ENCODE peak calls at places on chromosomes 6 and 20, in ten cellular contexts. One of them, this sample, is unnamed.

GRCh38 chr20:59825944-59826759 is 107.3 kb downstream of the SYCP2 start:
- DNase-seq in prostate gland: peak; percentile 71
- DNase-seq in breast epithelium: no peak
- DNase-seq in body of pancreas: peak; percentile 57
- DNase-seq in stomach: peak; percentile 68
- DNase-seq in heart left ventricle: no peak
- DNase-seq in ovary: no peak
- DNase-seq in esophagus muscularis mucosa: peak; percentile 89
- DNase-seq in spleen: peak; percentile 59
- DNase-seq in GM12878: no peak
- DNase-seq in this sample: peak; percentile 41

GRCh38 chr6:118719351-118720124 is 68.1 kb upstream of the CEP85L start:
- DNase-seq in prostate gland: no peak
- DNase-seq in spleen: peak; percentile 80
- DNase-seq in stomach: no peak
- DNase-seq in heart left ventricle: no peak
- DNase-seq in ovary: peak; percentile 62
- DNase-seq in GM12878: no peak
- DNase-seq in breast epithelium: no peak
- DNase-seq in body of pancreas: no peak
- DNase-seq in esophagus muscularis mucosa: no peak
- DNase-seq in this sample: no peak

GRCh38 chr20:44572551-44573500 is 9.6 kb upstream of the PKIG start:
- DNase-seq in ovary: peak; percentile 35
- DNase-seq in heart left ventricle: peak; percentile 69
- DNase-seq in GM12878: no peak
- DNase-seq in prostate gland: peak; percentile 50
- DNase-seq in body of pancreas: no peak
- DNase-seq in breast epithelium: peak; percentile 73
- DNase-seq in esophagus muscularis mucosa: no peak
- DNase-seq in stomach: no peak
- DNase-seq in spleen: no peak
- DNase-seq in this sample: no peak

GRCh38 chr6:39266375-39266774 is 37.1 kb upstream of the KCNK5 start:
- DNase-seq in spleen: no peak
- DNase-seq in heart left ventricle: no peak
- DNase-seq in breast epithelium: no peak
- DNase-seq in GM12878: no peak
- DNase-seq in esophagus muscularis mucosa: no peak
- DNase-seq in prostate gland: no peak
- DNase-seq in body of pancreas: no peak
- DNase-seq in stomach: no peak
- DNase-seq in ovary: no peak
- DNase-seq in this sample: no peak

GRCh38 chr6:151702851-151703629 is 104.4 kb upstream of the ESR1 start:
- DNase-seq in spleen: no peak
- DNase-seq in esophagus muscularis mucosa: no peak
- DNase-seq in prostate gland: no peak
- DNase-seq in heart left ventricle: no peak
- DNase-seq in body of pancreas: no peak
- DNase-seq in stomach: no peak
- DNase-seq in ovary: no peak
- DNase-seq in breast epithelium: no peak
- DNase-seq in GM12878: no peak
- DNase-seq in this sample: no peak

GRCh38 chr6:124669713-124670480 is 292.3 kb upstream of the RNF217 start:
- DNase-seq in spleen: no peak
- DNase-seq in GM12878: no peak
- DNase-seq in heart left ventricle: no peak
- DNase-seq in stomach: no peak
- DNase-seq in esophagus muscularis mucosa: no peak
- DNase-seq in body of pancreas: no peak
- DNase-seq in breast epithelium: no peak
- DNase-seq in prostate gland: no peak
- DNase-seq in ovary: no peak
- DNase-seq in this sample: no peak

GRCh38 chr6:142696123-142696522 is 248.9 kb downstream of the HIVEP2 start:
- DNase-seq in esophagus muscularis mucosa: no peak
- DNase-seq in spleen: no peak
- DNase-seq in stomach: no peak
- DNase-seq in body of pancreas: no peak
- DNase-seq in prostate gland: peak; percentile 7
- DNase-seq in breast epithelium: no peak
- DNase-seq in heart left ventricle: no peak
- DNase-seq in GM12878: no peak
- DNase-seq in ovary: no peak
- DNase-seq in this sample: no peak

GRCh38 chr6:134551245-134551960 is 233.5 kb upstream of the SGK1 start:
- DNase-seq in ovary: no peak
- DNase-seq in spleen: no peak
- DNase-seq in body of pancreas: no peak
- DNase-seq in breast epithelium: no peak
- DNase-seq in prostate gland: no peak
- DNase-seq in esophagus muscularis mucosa: no peak
- DNase-seq in stomach: no peak
- DNase-seq in heart left ventricle: no peak
- DNase-seq in GM12878: no peak
- DNase-seq in this sample: no peak

GRCh38 chr6:32825966-32826365 is 9.2 kb upstream of the HLA-DOB start:
- DNase-seq in stomach: no peak
- DNase-seq in breast epithelium: no peak
- DNase-seq in prostate gland: no peak
- DNase-seq in GM12878: no peak
- DNase-seq in spleen: no peak
- DNase-seq in heart left ventricle: no peak
- DNase-seq in ovary: no peak
- DNase-seq in body of pancreas: no peak
- DNase-seq in esophagus muscularis mucosa: no peak
- DNase-seq in this sample: no peak

GRCh38 chr20:10837901-10838300 is 164.1 kb upstream of the JAG1 start:
- DNase-seq in esophagus muscularis mucosa: no peak
- DNase-seq in stomach: no peak
- DNase-seq in spleen: no peak
- DNase-seq in prostate gland: no peak
- DNase-seq in heart left ventricle: no peak
- DNase-seq in breast epithelium: no peak
- DNase-seq in ovary: no peak
- DNase-seq in body of pancreas: no peak
- DNase-seq in GM12878: no peak
- DNase-seq in this sample: no peak

GRCh38 chr6:3808759-3809514 is 40.2 kb upstream of the FAM50B start:
- DNase-seq in body of pancreas: peak; percentile 40
- DNase-seq in esophagus muscularis mucosa: no peak
- DNase-seq in stomach: peak; percentile 55
- DNase-seq in spleen: no peak
- DNase-seq in ovary: peak; percentile 23
- DNase-seq in breast epithelium: peak; percentile 54
- DNase-seq in GM12878: no peak
- DNase-seq in prostate gland: no peak
- DNase-seq in heart left ventricle: no peak
- DNase-seq in this sample: no peak
- H3K27ac ChIP-seq in body of pancreas: no peak overlapping the region
- H3K27ac ChIP-seq in esophagus muscularis mucosa: peak overlapping the region; percentile 60
- H3K27ac ChIP-seq in stomach: no peak overlapping the region
- H3K27ac ChIP-seq in spleen: no peak overlapping the region
- H3K27ac ChIP-seq in ovary: no peak overlapping the region
- H3K27ac ChIP-seq in breast epithelium: peak overlapping the region; percentile 32
- H3K27ac ChIP-seq in GM12878: no peak overlapping the region
- H3K27ac ChIP-seq in prostate gland: no peak overlapping the region
- H3K27ac ChIP-seq in heart left ventricle: no peak overlapping the region
- H3K27ac ChIP-seq in this sample: no peak overlapping the region

DNA sequence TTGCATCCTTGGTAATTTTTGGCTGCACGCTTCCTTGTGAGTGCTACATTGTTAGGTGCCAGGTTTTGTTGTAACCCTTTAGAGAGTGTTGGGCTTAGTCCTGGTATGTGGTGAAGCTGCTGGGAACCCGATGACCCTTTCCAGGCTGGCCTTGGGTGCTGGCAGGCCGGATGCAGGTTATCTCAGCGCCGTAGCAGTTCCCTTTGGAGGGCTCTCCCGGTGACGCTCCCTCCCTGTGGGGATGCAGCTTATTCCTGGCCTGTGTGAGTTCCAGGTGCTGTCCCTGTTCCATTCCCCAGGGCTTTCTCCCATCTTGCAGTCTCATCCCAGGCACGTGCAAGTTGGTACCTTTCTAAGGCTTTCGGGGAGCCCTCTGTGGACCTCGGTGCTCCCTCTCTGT is 13.9 kb upstream of the BHLHE23 start:
- DNase-seq in prostate gland: no peak
- DNase-seq in body of pancreas: no peak
- DNase-seq in spleen: peak; percentile 25
- DNase-seq in GM12878: no peak
- DNase-seq in breast epithelium: no peak
- DNase-seq in stomach: no peak
- DNase-seq in ovary: no peak
- DNase-seq in esophagus muscularis mucosa: no peak
- DNase-seq in heart left ventricle: no peak
- DNase-seq in this sample: peak; percentile 10
- H3K27me3 ChIP-seq in prostate gland: peaks cover 44% of the 10 kb centered on the region
- H3K27me3 ChIP-seq in body of pancreas: no peaks in the 10 kb centered on the region
- H3K27me3 ChIP-seq in spleen: peaks cover 75% of the 10 kb centered on the region
- H3K27me3 ChIP-seq in GM12878: no peaks in the 10 kb centered on the region
- H3K27me3 ChIP-seq in breast epithelium: no peaks in the 10 kb centered on the region
- H3K27me3 ChIP-seq in stomach: peaks cover 22% of the 10 kb centered on the region
- H3K27me3 ChIP-seq in ovary: no peaks in the 10 kb centered on the region
- H3K27me3 ChIP-seq in esophagus muscularis mucosa: peaks cover 95% of the 10 kb centered on the region
- H3K27me3 ChIP-seq in heart left ventricle: peaks cover 72% of the 10 kb centered on the region
- H3K27me3 ChIP-seq in this sample: no peaks in the 10 kb centered on the region

DNA sequence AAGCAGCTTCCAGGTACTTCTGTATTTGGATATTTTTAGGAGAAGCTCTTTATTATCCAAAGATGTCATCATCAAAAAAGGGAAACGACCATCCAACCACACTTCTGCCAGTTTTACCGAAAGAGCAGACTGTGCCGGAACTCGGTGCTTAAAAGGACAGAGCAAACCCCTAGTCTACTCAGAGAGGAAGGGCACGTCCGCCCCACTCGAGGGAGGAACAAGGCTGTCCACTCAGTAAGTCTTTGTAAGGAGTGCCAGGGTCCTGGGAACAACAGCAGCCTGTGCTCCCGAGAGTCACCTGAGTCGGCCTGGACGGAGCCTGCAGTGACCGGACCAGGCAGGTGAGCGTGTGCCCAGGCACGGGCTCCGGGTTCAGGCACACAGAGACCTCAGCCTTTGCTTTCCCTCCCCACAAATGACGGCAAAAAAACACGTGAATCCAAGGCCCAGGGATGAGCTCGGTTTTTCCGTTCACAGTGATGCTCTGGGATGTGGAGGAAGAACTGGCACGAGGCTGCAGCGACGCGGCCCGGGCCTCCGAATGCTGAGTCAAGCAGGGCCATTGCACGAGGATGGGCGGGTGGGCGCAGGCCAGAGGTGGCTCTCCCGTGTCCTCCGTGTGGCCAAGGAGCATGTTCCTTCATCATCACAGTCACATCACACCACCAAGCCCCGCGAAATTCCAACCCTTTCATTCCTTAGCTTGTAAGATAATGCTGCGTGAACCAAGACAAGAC is 17.4 kb upstream of the SLCO4A1 start:
- DNase-seq in stomach: no peak
- DNase-seq in body of pancreas: peak; percentile 56
- DNase-seq in prostate gland: no peak
- DNase-seq in breast epithelium: no peak
- DNase-seq in heart left ventricle: no peak
- DNase-seq in spleen: peak; percentile 88
- DNase-seq in esophagus muscularis mucosa: no peak
- DNase-seq in GM12878: no peak
- DNase-seq in ovary: no peak
- DNase-seq in this sample: peak; percentile 60
- TF ChIP-seq POLR2A in stomach: no peak
- TF ChIP-seq POLR2A in body of pancreas: no peak
- TF ChIP-seq POLR2A in prostate gland: no peak
- TF ChIP-seq POLR2A in breast epithelium: no peak
- TF ChIP-seq POLR2A in heart left ventricle: no peak
- TF ChIP-seq POLR2A in spleen: no peak
- TF ChIP-seq POLR2A in esophagus muscularis mucosa: no peak
- TF ChIP-seq POLR2A in GM12878: no peak
- TF ChIP-seq POLR2A in ovary: no peak
- TF ChIP-seq POLR2A in this sample: peak; percentile 52

GRCh38 chr6:131258816-131259476 is 123.7 kb downstream of the AKAP7 start:
- DNase-seq in ovary: no peak
- DNase-seq in prostate gland: no peak
- DNase-seq in spleen: no peak
- DNase-seq in heart left ventricle: no peak
- DNase-seq in GM12878: no peak
- DNase-seq in body of pancreas: no peak
- DNase-seq in stomach: no peak
- DNase-seq in breast epithelium: no peak
- DNase-seq in esophagus muscularis mucosa: no peak
- DNase-seq in this sample: no peak
- H3K27ac ChIP-seq in ovary: no peak overlapping the region
- H3K27ac ChIP-seq in prostate gland: peak overlapping the region; percentile 43
- H3K27ac ChIP-seq in spleen: no peak overlapping the region
- H3K27ac ChIP-seq in heart left ventricle: no peak overlapping the region
- H3K27ac ChIP-seq in GM12878: no peak overlapping the region
- H3K27ac ChIP-seq in body of pancreas: peak overlapping the region; percentile 22
- H3K27ac ChIP-seq in stomach: no peak overlapping the region
- H3K27ac ChIP-seq in breast epithelium: no peak overlapping the region
- H3K27ac ChIP-seq in esophagus muscularis mucosa: no peak overlapping the region
- H3K27ac ChIP-seq in this sample: no peak overlapping the region

GRCh38 chr20:31910071-31910803 is 39.8 kb downstream of the TTLL9 start:
- DNase-seq in breast epithelium: no peak
- DNase-seq in ovary: no peak
- DNase-seq in GM12878: no peak
- DNase-seq in heart left ventricle: no peak
- DNase-seq in body of pancreas: no peak
- DNase-seq in spleen: no peak
- DNase-seq in stomach: no peak
- DNase-seq in esophagus muscularis mucosa: no peak
- DNase-seq in prostate gland: no peak
- DNase-seq in this sample: no peak
- H3K27me3 ChIP-seq in breast epithelium: no peaks in the 10 kb centered on the region
- H3K27me3 ChIP-seq in ovary: no peaks in the 10 kb centered on the region
- H3K27me3 ChIP-seq in GM12878: no peaks in the 10 kb centered on the region
- H3K27me3 ChIP-seq in heart left ventricle: no peaks in the 10 kb centered on the region
- H3K27me3 ChIP-seq in body of pancreas: no peaks in the 10 kb centered on the region
- H3K27me3 ChIP-seq in spleen: no peaks in the 10 kb centered on the region
- H3K27me3 ChIP-seq in stomach: no peaks in the 10 kb centered on the region
- H3K27me3 ChIP-seq in esophagus muscularis mucosa: no peaks in the 10 kb centered on the region
- H3K27me3 ChIP-seq in prostate gland: no peaks in the 10 kb centered on the region
- H3K27me3 ChIP-seq in this sample: no peaks in the 10 kb centered on the region

DNA sequence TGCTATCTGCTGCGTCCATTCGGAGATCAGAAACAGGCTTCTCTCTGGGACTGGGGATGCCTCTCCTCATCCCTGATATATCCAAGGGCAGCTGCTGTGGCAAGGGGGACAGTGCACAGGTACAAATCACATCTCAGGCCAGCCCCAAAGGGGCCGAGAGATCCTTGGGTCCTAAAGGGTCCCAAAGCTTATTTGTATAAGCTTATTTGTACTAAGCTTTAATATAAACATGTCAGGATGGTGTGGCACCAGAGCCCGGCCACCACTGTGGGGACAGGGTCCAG is 45.3 kb downstream of the FGD2 start:
- DNase-seq in ovary: no peak
- DNase-seq in body of pancreas: no peak
- DNase-seq in stomach: no peak
- DNase-seq in spleen: no peak
- DNase-seq in breast epithelium: no peak
- DNase-seq in GM12878: no peak
- DNase-seq in prostate gland: no peak
- DNase-seq in heart left ventricle: no peak
- DNase-seq in esophagus muscularis mucosa: no peak
- DNase-seq in this sample: no peak
- TF ChIP-seq POLR2A in ovary: no peak
- TF ChIP-seq POLR2A in body of pancreas: no peak
- TF ChIP-seq POLR2A in stomach: no peak
- TF ChIP-seq POLR2A in spleen: no peak
- TF ChIP-seq POLR2A in breast epithelium: no peak
- TF ChIP-seq POLR2A in GM12878: no peak
- TF ChIP-seq POLR2A in prostate gland: no peak
- TF ChIP-seq POLR2A in heart left ventricle: no peak
- TF ChIP-seq POLR2A in esophagus muscularis mucosa: no peak
- TF ChIP-seq POLR2A in this sample: no peak

GRCh38 chr6:63904844-63905243 is 269.2 kb downstream of the PHF3 start:
- DNase-seq in body of pancreas: no peak
- DNase-seq in heart left ventricle: no peak
- DNase-seq in breast epithelium: no peak
- DNase-seq in spleen: no peak
- DNase-seq in GM12878: no peak
- DNase-seq in prostate gland: no peak
- DNase-seq in stomach: no peak
- DNase-seq in ovary: no peak
- DNase-seq in esophagus muscularis mucosa: no peak
- DNase-seq in this sample: no peak
- H3K27ac ChIP-seq in body of pancreas: no peak overlapping the region
- H3K27ac ChIP-seq in heart left ventricle: no peak overlapping the region
- H3K27ac ChIP-seq in breast epithelium: no peak overlapping the region
- H3K27ac ChIP-seq in spleen: no peak overlapping the region
- H3K27ac ChIP-seq in GM12878: no peak overlapping the region
- H3K27ac ChIP-seq in prostate gland: no peak overlapping the region
- H3K27ac ChIP-seq in stomach: no peak overlapping the region
- H3K27ac ChIP-seq in ovary: no peak overlapping the region
- H3K27ac ChIP-seq in esophagus muscularis mucosa: no peak overlapping the region
- H3K27ac ChIP-seq in this sample: no peak overlapping the region

This sample was measured in right lobe of liver.